ENCODE peak calls at places on chromosomes 12 and 14, in eight cellular contexts. D is Calu3, G is NCI-H1105 treated with DMSO at 0.1 percent for 48 hours, C is PC-9, I is GM18507, S is NCI-H2081, X is RWPE1, Y is GM12865. R is an unnamed sample.
A peak's percentile ranks its signal among the peaks of the same experiment; 100 is the strongest.

GRCh38 chr14:50741571-50741970 is 73.5 kb upstream of the SAV1 start:
- DNase-seq in D (no peak), G (no peak), C (peak; percentile 77), I (no peak), S (no peak), X (peak; percentile 51), Y (peak; percentile 67), R (no peak)

GRCh38 chr12:10904686-10905085 is 4.7 kb downstream of the TAS2R13 start:
- DNase-seq in D (no peak), G (no peak), C (no peak), I (no peak), S (no peak), X (no peak), Y (no peak), R (no peak)

GRCh38 chr12:123896786-123897185 is 75.8 kb downstream of the CCDC92 start:
- DNase-seq in D (no peak), G (no peak), C (no peak), I (no peak), S (no peak), X (no peak), Y (no peak), R (peak; percentile 44)

GRCh38 chr14:92794547-92794941 is 439 bp downstream of the GOLGA5 start:
- DNase-seq in D (no peak), G (no peak), C (no peak), I (no peak), S (no peak), X (no peak), Y (peak; percentile 24), R (peak; percentile 34)

GRCh38 chr14:64953310-64953654 is 10.7 kb upstream of the GPX2 start:
- DNase-seq in D (no peak), G (no peak), C (no peak), I (no peak), S (no peak), X (no peak), Y (no peak), R (no peak)

GRCh38 chr14:67636361-67636919 is 16.7 kb downstream of the ARG2 start:
- DNase-seq in D (no peak), G (no peak), C (no peak), I (no peak), S (peak; percentile 10), X (no peak), Y (peak; percentile 22), R (peak; percentile 23)

GRCh38 chr12:19190292-19191031 is 60.9 kb downstream of the PLEKHA5 start:
- DNase-seq in D (no peak), G (no peak), C (no peak), I (no peak), S (no peak), X (peak; percentile 26), Y (no peak), R (no peak)

GRCh38 chr12:118377005-118377890 is 893 bp downstream of the SUDS3 start:
- DNase-seq in D (no peak), G (peak; percentile 22), C (no peak), I (no peak), S (no peak), X (no peak), Y (peak; percentile 42), R (peak; percentile 10)

GRCh38 chr14:102903889-102904512 is 18.5 kb upstream of the AMN start:
- DNase-seq in D (no peak), G (no peak), C (no peak), I (no peak), S (no peak), X (no peak), Y (no peak), R (no peak)

GRCh38 chr12:227923-228845 is 14.2 kb upstream of the SLC6A12 start:
- DNase-seq in D (no peak), G (no peak), C (no peak), I (no peak), S (no peak), X (no peak), Y (no peak), R (no peak)

GRCh38 chr12:113873741-113874140 is 92.4 kb downstream of the RBM19 start:
- DNase-seq in D (no peak), G (no peak), C (no peak), I (no peak), S (no peak), X (no peak), Y (no peak), R (no peak)

GRCh38 chr12:22046090-22046967 is at the start of gene CMAS:
- DNase-seq in D (peak; percentile 73), G (peak; percentile 79), C (peak; percentile 62), I (peak; percentile 72), S (peak; percentile 81), X (peak; percentile 71), Y (peak; percentile 85), R (peak; percentile 89)

GRCh38 chr14:103729496-103730448 is 14.2 kb downstream of the ZFYVE21 start:
- DNase-seq in D (no peak), G (peak; percentile 10), C (no peak), I (no peak), S (no peak), X (no peak), Y (no peak), R (no peak)

GRCh38 chr12:77032406-77032805 is 33.0 kb downstream of the E2F7 start:
- DNase-seq in D (no peak), G (no peak), C (peak; percentile 78), I (no peak), S (no peak), X (peak; percentile 41), Y (no peak), R (no peak)

GRCh38 chr12:15689751-15690191 is 99.4 kb downstream of the EPS8 start:
- DNase-seq in D (no peak), G (no peak), C (no peak), I (no peak), S (no peak), X (no peak), Y (no peak), R (no peak)

GRCh38 chr12:130131817-130132216 is 30.4 kb upstream of the FZD10 start:
- DNase-seq in D (no peak), G (no peak), C (no peak), I (no peak), S (no peak), X (no peak), Y (no peak), R (no peak)

GRCh38 chr12:77065361-77066204 is at the start of gene E2F7:
- DNase-seq in D (peak; percentile 99), G (peak; percentile 97), C (peak; percentile 80), I (peak; percentile 81), S (peak; percentile 98), X (peak; percentile 99), Y (peak; percentile 94), R (peak; percentile 88)

GRCh38 chr14:93269341-93270068 is 62.4 kb downstream of the UBR7 start:
- DNase-seq in D (no peak), G (no peak), C (no peak), I (no peak), S (no peak), X (no peak), Y (no peak), R (no peak)

GRCh38 chr14:73457935-73458218 is 469 bp downstream of the NUMB start:
- DNase-seq in D (peak; percentile 38), G (no peak), C (no peak), I (no peak), S (no peak), X (peak; percentile 48), Y (no peak), R (peak; percentile 60)

GRCh38 chr12:120181991-120182631 is 12.4 kb downstream of the GCN1 start:
- DNase-seq in D (no peak), G (no peak), C (peak; percentile 88), I (no peak), S (no peak), X (peak; percentile 47), Y (no peak), R (peak; percentile 19)

GRCh38 chr12:56878010-56878339 is 56.2 kb downstream of the SDR9C7 start:
- DNase-seq in D (no peak), G (no peak), C (no peak), I (no peak), S (no peak), X (no peak), Y (no peak), R (no peak)

GRCh38 chr12:108446766-108447165 is 68.3 kb upstream of the FICD start:
- DNase-seq in D (no peak), G (no peak), C (no peak), I (no peak), S (no peak), X (peak; percentile 46), Y (peak; percentile 16), R (no peak)

GRCh38 chr12:41619705-41620104 is 431.6 kb downstream of the PDZRN4 start:
- DNase-seq in D (no peak), G (peak; percentile 13), C (no peak), I (no peak), S (peak; percentile 47), X (no peak), Y (no peak), R (no peak)

GRCh38 chr12:52614381-52615207 is 3.8 kb downstream of the KRT73 start:
- DNase-seq in D (no peak), G (no peak), C (no peak), I (no peak), S (no peak), X (no peak), Y (no peak), R (no peak)

GRCh38 chr14:103136388-103137271 is 13.4 kb downstream of the TNFAIP2 start:
- DNase-seq in D (no peak), G (no peak), C (peak; percentile 96), I (no peak), S (no peak), X (peak; percentile 69), Y (no peak), R (peak; percentile 85)

GRCh38 chr12:92987846-92988621 is 58.9 kb upstream of the EEA1 start:
- DNase-seq in D (no peak), G (no peak), C (peak; percentile 37), I (no peak), S (no peak), X (no peak), Y (peak; percentile 98), R (no peak)

GRCh38 chr14:74301594-74302159 is 1.1 kb downstream of the ABCD4 start:
- DNase-seq in D (no peak), G (no peak), C (no peak), I (no peak), S (no peak), X (no peak), Y (no peak), R (no peak)

GRCh38 chr12:53643232-53643992 is 17.2 kb upstream of the ATF7 start:
- DNase-seq in D (no peak), G (no peak), C (no peak), I (no peak), S (no peak), X (no peak), Y (no peak), R (no peak)

GRCh38 chr14:84864582-84865271 is 665.2 kb upstream of the FLRT2 start:
- DNase-seq in D (no peak), G (peak; percentile 61), C (no peak), I (no peak), S (no peak), X (no peak), Y (no peak), R (no peak)

GRCh38 chr12:63802012-63802608 is 22.4 kb downstream of the RXYLT1 start:
- DNase-seq in D (no peak), G (peak; percentile 70), C (no peak), I (no peak), S (peak; percentile 71), X (peak; percentile 31), Y (peak; percentile 19), R (peak; percentile 28)